ENCODE peak calls at places on chromosome 3, in eight cellular contexts. U, D, K, A, B, F, N and E are unnamed samples.

GRCh38 chr3:161559177-161559998 is 62.8 kb downstream of the OTOL1 start:
- DNase-seq in U (peak; percentile 21), D (peak; percentile 75), K (no peak), A (no peak), B (peak; percentile 77), F (peak; percentile 7), N (peak; percentile 63), E (peak; percentile 53)

GRCh38 chr3:129824926-129825541 is 68.5 kb downstream of the TMCC1 start:
- DNase-seq in U (peak; percentile 56), D (peak; percentile 62), K (no peak), A (peak; percentile 54), B (peak; percentile 75), F (peak; percentile 20), N (peak; percentile 64), E (peak; percentile 36)

GRCh38 chr3:183664913-183665381 is 29.5 kb downstream of the KLHL24 start:
- DNase-seq in U (no peak), D (peak; percentile 97), K (no peak), A (no peak), B (peak; percentile 38), F (peak; percentile 68), N (no peak), E (peak; percentile 94)

GRCh38 chr3:124587053-124587408 is 143.2 kb upstream of the UMPS start:
- DNase-seq in U (no peak), D (peak; percentile 64), K (no peak), A (no peak), B (no peak), F (no peak), N (no peak), E (no peak)

GRCh38 chr3:64502284-64502683 is 185.5 kb downstream of the ADAMTS9 start:
- DNase-seq in U (no peak), D (no peak), K (no peak), A (no peak), B (no peak), F (no peak), N (no peak), E (no peak)

GRCh38 chr3:66497288-66497972 is 3.4 kb downstream of the LRIG1 start:
- DNase-seq in U (no peak), D (no peak), K (no peak), A (no peak), B (no peak), F (no peak), N (no peak), E (no peak)

GRCh38 chr3:129461461-129462146 is 21.6 kb downstream of the IFT122 start:
- DNase-seq in U (no peak), D (peak; percentile 51), K (no peak), A (no peak), B (no peak), F (no peak), N (no peak), E (peak; percentile 30)

GRCh38 chr3:21936207-21936606 is 185.2 kb upstream of the ZNF385D start:
- DNase-seq in U (no peak), D (no peak), K (no peak), A (no peak), B (no peak), F (no peak), N (no peak), E (no peak)

GRCh38 chr3:13224967-13225366 is 151.7 kb upstream of the IQSEC1 start:
- DNase-seq in U (no peak), D (no peak), K (no peak), A (no peak), B (no peak), F (no peak), N (no peak), E (no peak)

GRCh38 chr3:55668359-55668758 is 181.3 kb upstream of the WNT5A start:
- DNase-seq in U (no peak), D (no peak), K (no peak), A (no peak), B (no peak), F (no peak), N (no peak), E (no peak)

GRCh38 chr3:157147099-157147803 is 12.7 kb downstream of the CCNL1 start:
- DNase-seq in U (no peak), D (no peak), K (no peak), A (no peak), B (no peak), F (no peak), N (no peak), E (no peak)

GRCh38 chr3:128276577-128277183 is 123.4 kb downstream of the EEFSEC start:
- DNase-seq in U (no peak), D (peak; percentile 5), K (no peak), A (no peak), B (no peak), F (no peak), N (no peak), E (no peak)

GRCh38 chr3:12194669-12195161 is 36.0 kb upstream of the TIMP4 start:
- DNase-seq in U (no peak), D (peak; percentile 89), K (no peak), A (peak; percentile 72), B (no peak), F (no peak), N (no peak), E (no peak)

GRCh38 chr3:178170698-178171535 is 365.3 kb upstream of the KCNMB2 start:
- DNase-seq in U (no peak), D (peak; percentile 88), K (no peak), A (no peak), B (no peak), F (peak; percentile 12), N (peak; percentile 32), E (peak; percentile 35)

GRCh38 chr3:157073810-157074209 is 86.1 kb downstream of the CCNL1 start:
- DNase-seq in U (no peak), D (peak; percentile 58), K (no peak), A (no peak), B (no peak), F (peak; percentile 56), N (no peak), E (peak; percentile 69)

GRCh38 chr3:95177096-95177495 is 1114.2 kb downstream of the NSUN3 start:
- DNase-seq in U (no peak), D (no peak), K (no peak), A (no peak), B (no peak), F (no peak), N (no peak), E (no peak)

GRCh38 chr3:54193093-54193492 is 70.7 kb downstream of the CACNA2D3 start:
- DNase-seq in U (no peak), D (no peak), K (no peak), A (no peak), B (peak; percentile 41), F (no peak), N (no peak), E (no peak)

GRCh38 chr3:70620367-70620766 is 307.9 kb upstream of the MDFIC2 start:
- DNase-seq in U (no peak), D (no peak), K (no peak), A (no peak), B (no peak), F (no peak), N (no peak), E (no peak)

GRCh38 chr3:183502782-183503181 is 52.7 kb downstream of the KLHL6 start:
- DNase-seq in U (no peak), D (peak; percentile 52), K (no peak), A (no peak), B (peak; percentile 80), F (no peak), N (no peak), E (no peak)